ENCODE peak calls at places on chromosomes 16 and 17, in five cellular contexts. M is right lobe of liver, O is lower lobe of right lung, R is AG04450, B is A549. Z is an unnamed sample.

GRCh38 chr16:4319454-4319853 is 3.6 kb downstream of the GLIS2 start:
- DNase-seq in R (no peak), O (no peak), B (no peak), M (no peak), Z (peak; percentile 78)

GRCh38 chr17:45438931-45439610 is 6.4 kb upstream of the ARHGAP27 start:
- DNase-seq in M (no peak), O (no peak), B (no peak), R (no peak), Z (no peak)

GRCh38 chr17:77737442-77738265 is 220.8 kb upstream of the TNRC6C start:
- DNase-seq in M (no peak), B (no peak), O (no peak), R (no peak), Z (peak; percentile 49)

GRCh38 chr17:65433592-65433991 is 127.9 kb downstream of the AXIN2 start:
- DNase-seq in R (no peak), O (no peak), B (no peak), M (no peak), Z (no peak)

GRCh38 chr16:85888405-85889331 is 10.3 kb upstream of the IRF8 start:
- DNase-seq in B (peak; percentile 67), O (no peak), R (no peak), M (no peak), Z (no peak)

GRCh38 chr17:40442392-40443195 is 656 bp upstream of the IGFBP4 start:
- DNase-seq in R (no peak), B (peak; percentile 73), O (no peak), M (no peak), Z (no peak)

GRCh38 chr17:66959641-66960375 is 4.7 kb upstream of the CACNG4 start:
- DNase-seq in O (no peak), R (no peak), M (peak; percentile 34), B (no peak), Z (no peak)

GRCh38 chr17:50208611-50209061 is 7.2 kb upstream of the COL1A1 start:
- DNase-seq in B (no peak), M (no peak), O (no peak), R (no peak), Z (peak; percentile 42)

GRCh38 chr16:31214705-31215286 is 877 bp downstream of the TRIM72 start:
- DNase-seq in R (no peak), O (peak; percentile 53), M (no peak), B (no peak), Z (no peak)

GRCh38 chr17:44206825-44207155 is 7.1 kb upstream of the ATXN7L3 start:
- DNase-seq in O (no peak), M (no peak), B (no peak), R (no peak), Z (no peak)

GRCh38 chr17:1605681-1606351 is 22.8 kb downstream of the SLC43A2 start:
- DNase-seq in M (no peak), O (no peak), B (no peak), R (no peak), Z (no peak)

GRCh38 chr16:76854234-76854633 is 336.8 kb upstream of the MON1B start:
- DNase-seq in B (peak; percentile 29), M (no peak), O (no peak), R (no peak), Z (no peak)

GRCh38 chr16:89069920-89070319 is 23.7 kb upstream of the ACSF3 start:
- DNase-seq in M (no peak), R (no peak), O (no peak), B (no peak), Z (no peak)

GRCh38 chr16:81521141-81521626 is 76.6 kb downstream of the CMIP start:
- DNase-seq in R (no peak), O (peak; percentile 50), M (peak; percentile 51), B (no peak), Z (no peak)

GRCh38 chr16:79064259-79064658 is 536.3 kb downstream of the MAF start:
- DNase-seq in B (no peak), O (no peak), M (no peak), R (no peak), Z (no peak)

GRCh38 chr17:49575524-49576120 is at the start of gene NXPH3:
- DNase-seq in B (peak; percentile 64), R (no peak), M (peak; percentile 72), O (peak; percentile 78), Z (no peak)

GRCh38 chr17:60766778-60767190 is 89.1 kb downstream of the BCAS3 start:
- DNase-seq in R (no peak), M (no peak), B (no peak), O (no peak), Z (no peak)

GRCh38 chr16:2056077-2056476 is 8.3 kb downstream of the TSC2 start:
- DNase-seq in M (peak; percentile 76), R (no peak), B (peak; percentile 54), O (no peak), Z (no peak)

GRCh38 chr16:25013049-25013448 is 2.1 kb downstream of the ARHGAP17 start:
- DNase-seq in M (no peak), R (no peak), O (no peak), B (no peak), Z (no peak)

GRCh38 chr16:25012525-25012991 is 2.6 kb downstream of the ARHGAP17 start:
- DNase-seq in O (no peak), M (no peak), B (peak; percentile 49), R (no peak), Z (no peak)

GRCh38 chr16:25010542-25010941 is 4.6 kb downstream of the ARHGAP17 start:
- DNase-seq in O (no peak), B (no peak), M (no peak), R (no peak), Z (no peak)

GRCh38 chr16:25013751-25014499 is 1.2 kb downstream of the ARHGAP17 start:
- DNase-seq in B (no peak), R (no peak), M (no peak), O (no peak), Z (no peak)

GRCh38 chr16:25011891-25012499 is 3.2 kb downstream of the ARHGAP17 start:
- DNase-seq in M (no peak), R (no peak), B (peak; percentile 20), O (no peak), Z (no peak)
- H3K27ac ChIP-seq in M (no peak overlapping the region), R (no peak overlapping the region), B (peak overlapping the region; percentile 33), O (no peak overlapping the region), Z (peak overlapping the region; percentile 78)

DNA sequence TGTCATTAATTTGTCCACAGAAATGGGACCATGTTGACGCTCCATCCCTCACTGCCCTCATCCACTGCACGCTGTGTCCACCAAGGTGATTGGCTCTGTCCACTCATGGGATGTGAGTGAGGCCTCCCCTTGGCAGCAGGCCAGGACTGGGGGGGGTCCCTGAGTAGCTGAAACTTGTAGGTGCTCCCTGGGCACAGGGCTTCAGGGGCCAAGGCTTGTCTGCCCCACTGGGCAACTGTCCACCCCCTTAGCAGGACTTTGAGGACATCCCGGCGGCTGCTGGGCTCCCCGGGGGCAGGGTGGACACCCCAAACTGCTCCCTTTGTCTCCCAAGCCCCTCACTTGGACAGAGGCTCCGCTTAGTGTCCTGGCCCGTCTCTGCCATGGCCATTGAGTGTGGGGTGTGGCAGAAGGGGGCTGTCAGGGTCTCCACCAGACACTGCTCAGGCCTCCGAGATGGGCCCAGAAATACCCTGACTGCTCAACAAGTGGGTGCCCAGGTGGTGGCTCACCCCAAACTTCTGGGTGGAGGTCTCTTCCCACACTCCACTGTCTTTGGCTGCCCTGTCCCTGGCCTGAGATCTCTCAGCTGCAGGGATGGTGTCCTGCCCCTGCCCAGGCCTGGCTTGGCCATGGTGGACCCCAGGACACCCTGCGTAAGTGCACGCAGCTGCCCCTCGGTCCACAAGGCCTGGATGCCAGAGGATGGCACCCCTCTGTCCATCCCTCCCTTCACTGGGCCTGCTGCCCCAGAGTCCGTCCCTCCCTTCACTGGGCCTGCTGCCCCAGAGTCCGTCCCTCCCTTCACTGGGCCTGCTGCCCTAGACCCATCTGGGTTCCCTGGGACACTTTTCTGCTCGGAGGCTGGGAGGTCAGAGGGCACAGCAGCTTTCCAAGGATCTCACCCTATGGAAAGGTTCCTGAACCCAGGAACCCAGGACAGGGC is 2.9 kb upstream of the RAB40C start:
- DNase-seq in M (peak; percentile 92), B (no peak), R (no peak), O (peak; percentile 59), Z (no peak)
- H3K27ac ChIP-seq in M (no peak overlapping the region), B (no peak overlapping the region), R (peak overlapping the region; percentile 31), O (no peak overlapping the region), Z (peak overlapping the region; percentile 87)

GRCh38 chr17:14775761-14776492 is 475.0 kb downstream of the HS3ST3B1 start:
- DNase-seq in O (no peak), B (no peak), R (no peak), M (no peak), Z (no peak)
- H3K27ac ChIP-seq in O (no peak overlapping the region), B (no peak overlapping the region), R (no peak overlapping the region), M (no peak overlapping the region), Z (peak overlapping the region; percentile 72)

DNA sequence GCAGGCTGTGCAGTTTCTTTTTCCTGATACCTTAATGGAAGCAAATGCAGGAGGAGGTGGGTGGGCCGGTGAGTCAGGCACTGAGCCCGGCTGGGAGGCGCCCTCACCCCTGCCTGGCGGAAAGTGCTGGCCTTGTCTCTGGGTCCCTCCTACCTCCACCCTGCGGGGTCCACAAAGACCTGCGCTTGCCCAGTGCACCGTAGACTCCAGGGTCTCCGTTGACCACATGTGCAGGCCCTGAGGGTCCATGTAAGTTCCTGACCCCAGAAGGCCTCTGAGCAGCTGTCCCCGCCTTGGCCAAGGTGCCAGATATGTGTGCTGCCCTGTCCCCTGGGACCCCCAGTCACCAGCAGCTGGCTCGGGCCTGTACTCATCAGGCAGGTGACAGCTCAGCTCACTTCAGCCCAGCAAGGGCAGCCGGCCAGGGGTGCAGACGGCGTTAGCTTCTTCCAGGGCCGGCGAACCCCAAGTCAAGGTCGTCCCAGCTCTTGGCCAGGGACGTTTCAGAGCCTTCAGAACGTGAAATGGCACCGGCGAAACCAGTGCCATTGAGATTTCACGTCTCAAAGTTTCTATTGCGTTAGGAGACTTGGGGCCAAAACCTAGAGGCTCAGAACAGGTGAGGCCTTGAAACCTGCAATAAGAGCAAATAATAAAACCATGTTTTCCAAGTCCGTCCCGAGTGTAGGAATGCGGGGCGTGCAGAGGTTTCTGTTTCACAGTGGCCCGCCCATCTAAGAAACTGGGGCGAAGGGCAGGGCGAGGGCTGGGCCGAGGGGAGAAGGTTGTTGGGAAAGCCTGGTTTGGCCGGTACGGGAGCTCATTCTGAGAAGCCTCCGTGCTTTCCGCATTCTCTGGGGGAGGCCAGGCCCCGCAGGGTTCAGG is 12.1 kb downstream of the METRNL start:
- DNase-seq in R (no peak), B (no peak), M (no peak), O (peak; percentile 85), Z (no peak)
- H3K27ac ChIP-seq in R (no peak overlapping the region), B (no peak overlapping the region), M (no peak overlapping the region), O (peak overlapping the region; percentile 85), Z (peak overlapping the region; percentile 1)

DNA sequence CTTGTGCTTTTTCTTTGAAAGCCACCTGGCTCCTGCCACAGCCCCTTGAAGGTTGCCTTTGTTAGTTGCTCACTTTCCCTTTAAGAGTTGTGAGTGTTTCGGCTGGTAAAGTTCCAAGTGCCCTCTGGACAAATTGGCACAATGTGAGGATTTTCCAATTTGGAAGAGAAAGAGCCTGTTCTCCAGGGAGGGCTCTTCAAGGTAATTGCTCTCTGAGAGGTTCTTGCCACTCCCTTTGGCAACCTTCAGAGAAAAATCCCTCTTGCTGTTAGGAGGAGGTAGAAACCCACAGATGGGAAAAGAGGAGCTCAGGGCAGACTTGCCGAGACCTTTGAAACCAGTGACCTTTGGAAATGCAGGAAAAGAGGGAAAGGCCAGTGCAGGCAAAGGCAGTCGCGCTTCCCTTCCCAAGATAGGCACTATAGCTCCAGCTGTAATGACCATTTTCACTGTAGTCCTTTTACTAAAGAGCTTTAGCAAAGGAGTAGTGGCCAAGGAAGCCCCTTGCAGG is 49.0 kb upstream of the AKAP1 start:
- DNase-seq in O (no peak), M (no peak), R (no peak), B (no peak), Z (no peak)
- H3K27ac ChIP-seq in O (peak overlapping the region; percentile 75), M (peak overlapping the region; percentile 8), R (no peak overlapping the region), B (no peak overlapping the region), Z (no peak overlapping the region)